ENCODE peak calls at places on chromosomes 4 and X, in nine cellular contexts. M is GM23338, E is GM23248, Y is neural progenitor cell, S is hepatocyte, R is MM.1S, X is HCT116, Q is PC-3, B is SK-N-SH. H is an unnamed sample. For H3K79me2, the result is how much of the 10 kb centered on the place peaks cover.

GRCh38 chrX:50877310-50877709 is 33.2 kb upstream of the BMP15 start:
- DNase-seq in M (no peak), E (peak), Y (no peak), S (no peak), R (no peak), X (no peak), Q (peak), B (no peak), H (no peak)

GRCh38 chrX:13147758-13148157 is 103.3 kb upstream of the FAM9C start:
- DNase-seq in M (no peak), E (no peak), Y (no peak), S (no peak), R (no peak), X (no peak), Q (no peak), B (no peak), H (no peak)

GRCh38 chrX:54817220-54817820 is 9.8 kb downstream of the MAGED2 start:
- DNase-seq in M (no peak), E (no peak), Y (no peak), S (peak), R (no peak), X (no peak), Q (no peak), B (peak), H (no peak)

GRCh38 chrX:49079489-49080428 is at the start of gene WDR45:
- DNase-seq in M (peak), E (peak), Y (peak), S (peak), R (peak), X (no peak), Q (peak), B (peak), H (peak)

GRCh38 chr4:134636332-134637055 is 434.9 kb upstream of the PABPC4L start:
- DNase-seq in M (no peak), E (no peak), Y (no peak), S (no peak), R (no peak), X (no peak), Q (no peak), B (no peak), H (no peak)

GRCh38 chr4:184471872-184472539 is 2.3 kb downstream of the IRF2 start:
- DNase-seq in M (no peak), E (peak), Y (peak), S (peak), R (peak), X (no peak), Q (peak), B (peak), H (peak)

GRCh38 chr4:138239496-138239895 is 2.7 kb downstream of the SLC7A11 start:
- DNase-seq in M (no peak), E (no peak), Y (no peak), S (no peak), R (no peak), X (no peak), Q (peak), B (no peak), H (no peak)

GRCh38 chrX:138710866-138711331 is 618 bp downstream of the FGF13 start:
- DNase-seq in M (peak), E (peak), Y (peak), S (peak), R (no peak), X (no peak), Q (no peak), B (no peak), H (no peak)

GRCh38 chr4:178090640-178091411 is 648.6 kb upstream of the AGA start:
- DNase-seq in M (no peak), E (no peak), Y (peak), S (no peak), R (no peak), X (no peak), Q (no peak), B (peak), H (no peak)

GRCh38 chr4:2837110-2837903 is 6.3 kb upstream of the ADD1 start:
- DNase-seq in M (peak), E (no peak), Y (peak), S (peak), R (no peak), X (no peak), Q (no peak), B (peak), H (no peak)

GRCh38 chr4:86595426-86595805 is 1.3 kb downstream of the PTPN13 start:
- DNase-seq in M (no peak), E (peak), Y (peak), S (peak), R (no peak), X (peak), Q (peak), B (peak), H (no peak)

GRCh38 chr4:48450740-48451139 is 32.4 kb upstream of the SLC10A4 start:
- DNase-seq in M (no peak), E (no peak), Y (no peak), S (no peak), R (no peak), X (no peak), Q (no peak), B (no peak), H (no peak)

GRCh38 chr4:2829933-2830451 is 13.7 kb upstream of the ADD1 start:
- DNase-seq in M (no peak), E (no peak), Y (no peak), S (no peak), R (no peak), X (no peak), Q (no peak), B (peak), H (no peak)

GRCh38 chr4:86414686-86415085 is 54.8 kb upstream of the MAPK10 start:
- DNase-seq in M (no peak), E (no peak), Y (no peak), S (no peak), R (no peak), X (no peak), Q (no peak), B (no peak), H (no peak)

GRCh38 chrX:44785652-44786051 is 58.2 kb upstream of the DUSP21 start:
- DNase-seq in M (no peak), E (peak), Y (no peak), S (no peak), R (no peak), X (no peak), Q (peak), B (no peak), H (no peak)

GRCh38 chrX:134482371-134482770 is 22.4 kb downstream of the HPRT1 start:
- DNase-seq in M (no peak), E (no peak), Y (no peak), S (no peak), R (no peak), X (no peak), Q (no peak), B (no peak), H (no peak)

GRCh38 chr4:151665442-151666127 is 95.2 kb downstream of the GATB start:
- DNase-seq in M (no peak), E (no peak), Y (no peak), S (no peak), R (no peak), X (no peak), Q (no peak), B (no peak), H (no peak)
- TF ChIP-seq EZH2phosphoT487 in M (no peak), E (no peak), Y (no peak), S (no peak), R (no peak), X (no peak), Q (no peak), B (no peak), H (no peak)

DNA sequence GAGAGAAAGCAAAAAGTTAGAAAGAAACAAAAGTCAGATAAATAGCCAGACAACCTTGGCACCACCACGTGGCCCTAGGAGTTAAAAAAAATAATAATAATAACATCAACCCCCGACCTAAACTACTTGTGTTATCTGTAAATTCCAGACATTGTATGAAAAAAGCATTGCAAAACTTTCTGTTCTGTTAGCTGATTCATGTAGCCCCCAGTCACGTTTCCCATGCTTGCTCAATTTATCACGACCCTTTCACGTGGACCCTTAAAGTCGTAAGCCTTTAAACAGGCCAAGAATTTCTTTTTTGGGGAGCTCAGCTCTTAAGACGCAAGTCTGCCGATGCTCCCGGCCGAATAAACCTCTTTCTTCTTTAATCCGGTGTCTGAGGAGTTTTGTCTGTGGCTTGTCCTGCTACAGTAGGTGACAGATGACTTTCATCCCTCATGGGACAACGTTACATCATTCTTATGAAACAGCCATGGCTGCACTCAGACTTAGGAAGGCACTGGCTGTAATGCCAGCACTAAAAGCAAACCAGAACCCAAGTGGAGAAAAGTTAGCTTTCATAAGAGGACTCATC is 521 bp downstream of the ACOX3 start:
- DNase-seq in M (peak), E (no peak), Y (peak), S (no peak), R (no peak), X (no peak), Q (no peak), B (no peak), H (peak)
- H3K79me2 ChIP-seq in M (half or more), E (half or more), Y (half or more), S (half or more), R (half or more), X (half or more), Q (half or more), B (half or more), H (half or more)

GRCh38 chr4:6951880-6952381 is 42.3 kb downstream of the TBC1D14 start:
- DNase-seq in M (no peak), E (no peak), Y (no peak), S (no peak), R (no peak), X (no peak), Q (no peak), B (no peak), H (no peak)
- H3K4me2 ChIP-seq in M (no peak), E (no peak), Y (peak), S (no peak), R (no peak), X (peak), Q (no peak), B (no peak), H (no peak)

GRCh38 chr4:154743683-154744340 is at the start of gene LRAT:
- DNase-seq in M (peak), E (peak), Y (peak), S (peak), R (no peak), X (peak), Q (peak), B (peak), H (no peak)
- TF ChIP-seq EZH2phosphoT487 in M (no peak), E (peak), Y (peak), S (no peak), R (no peak), X (no peak), Q (no peak), B (no peak), H (no peak)

GRCh38 chr4:76953956-76954355 is 4.4 kb downstream of the SEPTIN11 start:
- DNase-seq in M (no peak), E (peak), Y (no peak), S (no peak), R (no peak), X (no peak), Q (no peak), B (no peak), H (no peak)
- H3K79me2 ChIP-seq in M (half or more), E (half or more), Y (half or more), S (half or more), R (half or more), X (half or more), Q (half or more), B (half or more), H (under half)

GRCh38 chrX:86171366-86171765 is 23.1 kb downstream of the DACH2 start:
- DNase-seq in M (peak), E (peak), Y (peak), S (peak), R (peak), X (no peak), Q (peak), B (peak), H (peak)
- H3K4me2 ChIP-seq in M (no peak), E (no peak), Y (no peak), S (no peak), R (no peak), X (no peak), Q (no peak), B (no peak), H (no peak)